ENCODE peak calls at places on chromosomes 4 and X, in ten cellular contexts. One of them, this sample, is unnamed.

GRCh38 chr4:74932832-74933561 is at the start of gene PARM1:
- DNase-seq in stimulated activated CD8-positive, alpha-beta memory T cell treated with anti-CD3 and anti-CD28 coated beads, Interleukin-4, amount 100 ng/mL, for 24 hours: peak; percentile 11
- DNase-seq in hepatic stellate cell: peak; percentile 77
- DNase-seq in D341Med: peak; percentile 92
- DNase-seq in sciatic nerve: peak; percentile 91
- DNase-seq in NCI-H2029 treated with DMSO at 0.1 percent for 48 hours: peak; percentile 65
- DNase-seq in AG09319: peak; percentile 25
- DNase-seq in AML-193: no peak
- DNase-seq in activated CD4-positive, alpha-beta T cell treated with anti-CD3 and anti-CD28 coated beads, Interleukin-2, amount 10 ng/mL, durations not matched to agents 7 days and 5 days: peak; percentile 28
- DNase-seq in effector memory CD8-positive, alpha-beta T cell: no peak
- DNase-seq in this sample: peak; percentile 91

GRCh38 chr4:78222575-78223186 is 165.6 kb downstream of the FRAS1 start:
- DNase-seq in sciatic nerve: no peak
- DNase-seq in AML-193: no peak
- DNase-seq in NCI-H2029 treated with DMSO at 0.1 percent for 48 hours: peak; percentile 84
- DNase-seq in hepatic stellate cell: no peak
- DNase-seq in stimulated activated CD8-positive, alpha-beta memory T cell treated with anti-CD3 and anti-CD28 coated beads, Interleukin-4, amount 100 ng/mL, for 24 hours: no peak
- DNase-seq in activated CD4-positive, alpha-beta T cell treated with anti-CD3 and anti-CD28 coated beads, Interleukin-2, amount 10 ng/mL, durations not matched to agents 7 days and 5 days: no peak
- DNase-seq in effector memory CD8-positive, alpha-beta T cell: no peak
- DNase-seq in AG09319: no peak
- DNase-seq in D341Med: peak; percentile 37
- DNase-seq in this sample: no peak

GRCh38 chr4:107600456-107600855 is 119.6 kb downstream of the PAPSS1 start:
- DNase-seq in NCI-H2029 treated with DMSO at 0.1 percent for 48 hours: no peak
- DNase-seq in hepatic stellate cell: peak; percentile 9
- DNase-seq in sciatic nerve: no peak
- DNase-seq in activated CD4-positive, alpha-beta T cell treated with anti-CD3 and anti-CD28 coated beads, Interleukin-2, amount 10 ng/mL, durations not matched to agents 7 days and 5 days: no peak
- DNase-seq in stimulated activated CD8-positive, alpha-beta memory T cell treated with anti-CD3 and anti-CD28 coated beads, Interleukin-4, amount 100 ng/mL, for 24 hours: no peak
- DNase-seq in effector memory CD8-positive, alpha-beta T cell: no peak
- DNase-seq in AML-193: no peak
- DNase-seq in D341Med: no peak
- DNase-seq in AG09319: peak; percentile 18
- DNase-seq in this sample: no peak

GRCh38 chr4:127165971-127166370 is 466.8 kb upstream of the INTU start:
- DNase-seq in stimulated activated CD8-positive, alpha-beta memory T cell treated with anti-CD3 and anti-CD28 coated beads, Interleukin-4, amount 100 ng/mL, for 24 hours: no peak
- DNase-seq in D341Med: no peak
- DNase-seq in NCI-H2029 treated with DMSO at 0.1 percent for 48 hours: no peak
- DNase-seq in AG09319: no peak
- DNase-seq in effector memory CD8-positive, alpha-beta T cell: no peak
- DNase-seq in activated CD4-positive, alpha-beta T cell treated with anti-CD3 and anti-CD28 coated beads, Interleukin-2, amount 10 ng/mL, durations not matched to agents 7 days and 5 days: no peak
- DNase-seq in sciatic nerve: no peak
- DNase-seq in hepatic stellate cell: no peak
- DNase-seq in AML-193: no peak
- DNase-seq in this sample: no peak

GRCh38 chrX:25519258-25519657 is 503.5 kb upstream of the ARX start:
- DNase-seq in AG09319: no peak
- DNase-seq in stimulated activated CD8-positive, alpha-beta memory T cell treated with anti-CD3 and anti-CD28 coated beads, Interleukin-4, amount 100 ng/mL, for 24 hours: no peak
- DNase-seq in NCI-H2029 treated with DMSO at 0.1 percent for 48 hours: no peak
- DNase-seq in effector memory CD8-positive, alpha-beta T cell: no peak
- DNase-seq in AML-193: no peak
- DNase-seq in D341Med: no peak
- DNase-seq in hepatic stellate cell: no peak
- DNase-seq in sciatic nerve: no peak
- DNase-seq in activated CD4-positive, alpha-beta T cell treated with anti-CD3 and anti-CD28 coated beads, Interleukin-2, amount 10 ng/mL, durations not matched to agents 7 days and 5 days: no peak
- DNase-seq in this sample: no peak

GRCh38 chr4:40055379-40055872 is 1.2 kb upstream of the N4BP2 start:
- DNase-seq in NCI-H2029 treated with DMSO at 0.1 percent for 48 hours: no peak
- DNase-seq in D341Med: no peak
- DNase-seq in hepatic stellate cell: peak; percentile 47
- DNase-seq in effector memory CD8-positive, alpha-beta T cell: peak; percentile 2
- DNase-seq in AML-193: peak; percentile 76
- DNase-seq in AG09319: no peak
- DNase-seq in stimulated activated CD8-positive, alpha-beta memory T cell treated with anti-CD3 and anti-CD28 coated beads, Interleukin-4, amount 100 ng/mL, for 24 hours: peak; percentile 12
- DNase-seq in sciatic nerve: no peak
- DNase-seq in activated CD4-positive, alpha-beta T cell treated with anti-CD3 and anti-CD28 coated beads, Interleukin-2, amount 10 ng/mL, durations not matched to agents 7 days and 5 days: peak; percentile 77
- DNase-seq in this sample: no peak

GRCh38 chrX:47172971-47173792 is 20.4 kb upstream of the UBA1 start:
- DNase-seq in hepatic stellate cell: no peak
- DNase-seq in NCI-H2029 treated with DMSO at 0.1 percent for 48 hours: no peak
- DNase-seq in AG09319: no peak
- DNase-seq in sciatic nerve: peak; percentile 44
- DNase-seq in AML-193: no peak
- DNase-seq in stimulated activated CD8-positive, alpha-beta memory T cell treated with anti-CD3 and anti-CD28 coated beads, Interleukin-4, amount 100 ng/mL, for 24 hours: no peak
- DNase-seq in effector memory CD8-positive, alpha-beta T cell: no peak
- DNase-seq in D341Med: no peak
- DNase-seq in activated CD4-positive, alpha-beta T cell treated with anti-CD3 and anti-CD28 coated beads, Interleukin-2, amount 10 ng/mL, durations not matched to agents 7 days and 5 days: no peak
- DNase-seq in this sample: no peak

GRCh38 chr4:3199661-3200422 is 49.1 kb upstream of the MSANTD1 start:
- DNase-seq in AG09319: peak; percentile 79
- DNase-seq in hepatic stellate cell: no peak
- DNase-seq in stimulated activated CD8-positive, alpha-beta memory T cell treated with anti-CD3 and anti-CD28 coated beads, Interleukin-4, amount 100 ng/mL, for 24 hours: no peak
- DNase-seq in effector memory CD8-positive, alpha-beta T cell: no peak
- DNase-seq in sciatic nerve: peak; percentile 55
- DNase-seq in D341Med: no peak
- DNase-seq in AML-193: no peak
- DNase-seq in activated CD4-positive, alpha-beta T cell treated with anti-CD3 and anti-CD28 coated beads, Interleukin-2, amount 10 ng/mL, durations not matched to agents 7 days and 5 days: no peak
- DNase-seq in NCI-H2029 treated with DMSO at 0.1 percent for 48 hours: no peak
- DNase-seq in this sample: no peak

GRCh38 chr4:182562350-182562749 is 319.1 kb downstream of the TENM3 start:
- DNase-seq in hepatic stellate cell: no peak
- DNase-seq in activated CD4-positive, alpha-beta T cell treated with anti-CD3 and anti-CD28 coated beads, Interleukin-2, amount 10 ng/mL, durations not matched to agents 7 days and 5 days: no peak
- DNase-seq in sciatic nerve: no peak
- DNase-seq in AML-193: no peak
- DNase-seq in NCI-H2029 treated with DMSO at 0.1 percent for 48 hours: no peak
- DNase-seq in D341Med: no peak
- DNase-seq in effector memory CD8-positive, alpha-beta T cell: no peak
- DNase-seq in stimulated activated CD8-positive, alpha-beta memory T cell treated with anti-CD3 and anti-CD28 coated beads, Interleukin-4, amount 100 ng/mL, for 24 hours: no peak
- DNase-seq in AG09319: no peak
- DNase-seq in this sample: no peak

GRCh38 chr4:114225462-114225861 is 246.0 kb upstream of the ARSJ start:
- DNase-seq in D341Med: no peak
- DNase-seq in hepatic stellate cell: no peak
- DNase-seq in activated CD4-positive, alpha-beta T cell treated with anti-CD3 and anti-CD28 coated beads, Interleukin-2, amount 10 ng/mL, durations not matched to agents 7 days and 5 days: no peak
- DNase-seq in sciatic nerve: no peak
- DNase-seq in AG09319: no peak
- DNase-seq in stimulated activated CD8-positive, alpha-beta memory T cell treated with anti-CD3 and anti-CD28 coated beads, Interleukin-4, amount 100 ng/mL, for 24 hours: no peak
- DNase-seq in effector memory CD8-positive, alpha-beta T cell: no peak
- DNase-seq in AML-193: no peak
- DNase-seq in NCI-H2029 treated with DMSO at 0.1 percent for 48 hours: no peak
- DNase-seq in this sample: no peak

GRCh38 chr4:119517361-119518229 is 111.0 kb downstream of the PDE5A start:
- DNase-seq in effector memory CD8-positive, alpha-beta T cell: no peak
- DNase-seq in hepatic stellate cell: peak; percentile 9
- DNase-seq in activated CD4-positive, alpha-beta T cell treated with anti-CD3 and anti-CD28 coated beads, Interleukin-2, amount 10 ng/mL, durations not matched to agents 7 days and 5 days: no peak
- DNase-seq in D341Med: no peak
- DNase-seq in NCI-H2029 treated with DMSO at 0.1 percent for 48 hours: no peak
- DNase-seq in sciatic nerve: no peak
- DNase-seq in stimulated activated CD8-positive, alpha-beta memory T cell treated with anti-CD3 and anti-CD28 coated beads, Interleukin-4, amount 100 ng/mL, for 24 hours: no peak
- DNase-seq in AML-193: no peak
- DNase-seq in AG09319: no peak
- DNase-seq in this sample: no peak

GRCh38 chrX:124346064-124346876 is at the start of gene SH2D1A:
- DNase-seq in AG09319: no peak
- DNase-seq in AML-193: peak; percentile 24
- DNase-seq in NCI-H2029 treated with DMSO at 0.1 percent for 48 hours: no peak
- DNase-seq in stimulated activated CD8-positive, alpha-beta memory T cell treated with anti-CD3 and anti-CD28 coated beads, Interleukin-4, amount 100 ng/mL, for 24 hours: no peak
- DNase-seq in effector memory CD8-positive, alpha-beta T cell: peak; percentile 11
- DNase-seq in D341Med: no peak
- DNase-seq in activated CD4-positive, alpha-beta T cell treated with anti-CD3 and anti-CD28 coated beads, Interleukin-2, amount 10 ng/mL, durations not matched to agents 7 days and 5 days: peak; percentile 52
- DNase-seq in hepatic stellate cell: no peak
- DNase-seq in sciatic nerve: no peak
- DNase-seq in this sample: no peak

GRCh38 chr4:71235321-71236206 is 103.3 kb upstream of the SLC4A4 start:
- DNase-seq in D341Med: no peak
- DNase-seq in hepatic stellate cell: no peak
- DNase-seq in AML-193: no peak
- DNase-seq in AG09319: no peak
- DNase-seq in sciatic nerve: no peak
- DNase-seq in activated CD4-positive, alpha-beta T cell treated with anti-CD3 and anti-CD28 coated beads, Interleukin-2, amount 10 ng/mL, durations not matched to agents 7 days and 5 days: no peak
- DNase-seq in effector memory CD8-positive, alpha-beta T cell: no peak
- DNase-seq in NCI-H2029 treated with DMSO at 0.1 percent for 48 hours: no peak
- DNase-seq in stimulated activated CD8-positive, alpha-beta memory T cell treated with anti-CD3 and anti-CD28 coated beads, Interleukin-4, amount 100 ng/mL, for 24 hours: no peak
- DNase-seq in this sample: no peak

GRCh38 chr4:108043536-108043935 is 53.8 kb downstream of the HADH start:
- DNase-seq in AG09319: no peak
- DNase-seq in NCI-H2029 treated with DMSO at 0.1 percent for 48 hours: peak; percentile 46
- DNase-seq in sciatic nerve: no peak
- DNase-seq in stimulated activated CD8-positive, alpha-beta memory T cell treated with anti-CD3 and anti-CD28 coated beads, Interleukin-4, amount 100 ng/mL, for 24 hours: no peak
- DNase-seq in hepatic stellate cell: no peak
- DNase-seq in AML-193: no peak
- DNase-seq in D341Med: no peak
- DNase-seq in effector memory CD8-positive, alpha-beta T cell: no peak
- DNase-seq in activated CD4-positive, alpha-beta T cell treated with anti-CD3 and anti-CD28 coated beads, Interleukin-2, amount 10 ng/mL, durations not matched to agents 7 days and 5 days: no peak
- DNase-seq in this sample: no peak

GRCh38 chr4:114815760-114816159 is 217.2 kb downstream of the UGT8 start:
- DNase-seq in D341Med: no peak
- DNase-seq in sciatic nerve: no peak
- DNase-seq in effector memory CD8-positive, alpha-beta T cell: no peak
- DNase-seq in AML-193: no peak
- DNase-seq in AG09319: no peak
- DNase-seq in activated CD4-positive, alpha-beta T cell treated with anti-CD3 and anti-CD28 coated beads, Interleukin-2, amount 10 ng/mL, durations not matched to agents 7 days and 5 days: no peak
- DNase-seq in stimulated activated CD8-positive, alpha-beta memory T cell treated with anti-CD3 and anti-CD28 coated beads, Interleukin-4, amount 100 ng/mL, for 24 hours: no peak
- DNase-seq in NCI-H2029 treated with DMSO at 0.1 percent for 48 hours: no peak
- DNase-seq in hepatic stellate cell: no peak
- DNase-seq in this sample: no peak

GRCh38 chrX:111830561-111830960 is 45.4 kb upstream of the TRPC5OS start:
- DNase-seq in activated CD4-positive, alpha-beta T cell treated with anti-CD3 and anti-CD28 coated beads, Interleukin-2, amount 10 ng/mL, durations not matched to agents 7 days and 5 days: no peak
- DNase-seq in sciatic nerve: no peak
- DNase-seq in D341Med: no peak
- DNase-seq in AML-193: no peak
- DNase-seq in stimulated activated CD8-positive, alpha-beta memory T cell treated with anti-CD3 and anti-CD28 coated beads, Interleukin-4, amount 100 ng/mL, for 24 hours: no peak
- DNase-seq in effector memory CD8-positive, alpha-beta T cell: no peak
- DNase-seq in NCI-H2029 treated with DMSO at 0.1 percent for 48 hours: no peak
- DNase-seq in hepatic stellate cell: no peak
- DNase-seq in AG09319: no peak
- DNase-seq in this sample: no peak

GRCh38 chr4:169658970-169659735 is 38.8 kb downstream of the CLCN3 start:
- DNase-seq in effector memory CD8-positive, alpha-beta T cell: no peak
- DNase-seq in stimulated activated CD8-positive, alpha-beta memory T cell treated with anti-CD3 and anti-CD28 coated beads, Interleukin-4, amount 100 ng/mL, for 24 hours: no peak
- DNase-seq in D341Med: no peak
- DNase-seq in AML-193: no peak
- DNase-seq in AG09319: no peak
- DNase-seq in sciatic nerve: no peak
- DNase-seq in hepatic stellate cell: no peak
- DNase-seq in NCI-H2029 treated with DMSO at 0.1 percent for 48 hours: no peak
- DNase-seq in activated CD4-positive, alpha-beta T cell treated with anti-CD3 and anti-CD28 coated beads, Interleukin-2, amount 10 ng/mL, durations not matched to agents 7 days and 5 days: no peak
- DNase-seq in this sample: no peak

GRCh38 chr4:58825278-58825677 is 1715.1 kb upstream of the IGFBP7 start:
- DNase-seq in D341Med: no peak
- DNase-seq in AG09319: no peak
- DNase-seq in stimulated activated CD8-positive, alpha-beta memory T cell treated with anti-CD3 and anti-CD28 coated beads, Interleukin-4, amount 100 ng/mL, for 24 hours: no peak
- DNase-seq in hepatic stellate cell: no peak
- DNase-seq in NCI-H2029 treated with DMSO at 0.1 percent for 48 hours: no peak
- DNase-seq in sciatic nerve: no peak
- DNase-seq in AML-193: no peak
- DNase-seq in activated CD4-positive, alpha-beta T cell treated with anti-CD3 and anti-CD28 coated beads, Interleukin-2, amount 10 ng/mL, durations not matched to agents 7 days and 5 days: no peak
- DNase-seq in effector memory CD8-positive, alpha-beta T cell: no peak
- DNase-seq in this sample: no peak

GRCh38 chr4:177308842-177309524 is 691 bp upstream of the NEIL3 start:
- DNase-seq in activated CD4-positive, alpha-beta T cell treated with anti-CD3 and anti-CD28 coated beads, Interleukin-2, amount 10 ng/mL, durations not matched to agents 7 days and 5 days: peak; percentile 38
- DNase-seq in NCI-H2029 treated with DMSO at 0.1 percent for 48 hours: no peak
- DNase-seq in stimulated activated CD8-positive, alpha-beta memory T cell treated with anti-CD3 and anti-CD28 coated beads, Interleukin-4, amount 100 ng/mL, for 24 hours: no peak
- DNase-seq in hepatic stellate cell: no peak
- DNase-seq in D341Med: no peak
- DNase-seq in effector memory CD8-positive, alpha-beta T cell: no peak
- DNase-seq in AG09319: no peak
- DNase-seq in AML-193: peak; percentile 65
- DNase-seq in sciatic nerve: no peak
- DNase-seq in this sample: no peak

GRCh38 chrX:111319451-111319850 is 49.2 kb upstream of the CAPN6 start:
- DNase-seq in stimulated activated CD8-positive, alpha-beta memory T cell treated with anti-CD3 and anti-CD28 coated beads, Interleukin-4, amount 100 ng/mL, for 24 hours: no peak
- DNase-seq in AML-193: no peak
- DNase-seq in hepatic stellate cell: no peak
- DNase-seq in activated CD4-positive, alpha-beta T cell treated with anti-CD3 and anti-CD28 coated beads, Interleukin-2, amount 10 ng/mL, durations not matched to agents 7 days and 5 days: no peak
- DNase-seq in AG09319: no peak
- DNase-seq in effector memory CD8-positive, alpha-beta T cell: no peak
- DNase-seq in D341Med: no peak
- DNase-seq in NCI-H2029 treated with DMSO at 0.1 percent for 48 hours: no peak
- DNase-seq in sciatic nerve: no peak
- DNase-seq in this sample: no peak

GRCh38 chr4:1721666-1722550 is 587 bp downstream of the TACC3 start:
- DNase-seq in D341Med: no peak
- DNase-seq in effector memory CD8-positive, alpha-beta T cell: no peak
- DNase-seq in sciatic nerve: no peak
- DNase-seq in AML-193: no peak
- DNase-seq in hepatic stellate cell: no peak
- DNase-seq in AG09319: no peak
- DNase-seq in activated CD4-positive, alpha-beta T cell treated with anti-CD3 and anti-CD28 coated beads, Interleukin-2, amount 10 ng/mL, durations not matched to agents 7 days and 5 days: no peak
- DNase-seq in stimulated activated CD8-positive, alpha-beta memory T cell treated with anti-CD3 and anti-CD28 coated beads, Interleukin-4, amount 100 ng/mL, for 24 hours: no peak
- DNase-seq in NCI-H2029 treated with DMSO at 0.1 percent for 48 hours: no peak
- DNase-seq in this sample: no peak

GRCh38 chr4:141142423-141142822 is 9.2 kb upstream of the RNF150 start:
- DNase-seq in AG09319: no peak
- DNase-seq in sciatic nerve: no peak
- DNase-seq in effector memory CD8-positive, alpha-beta T cell: no peak
- DNase-seq in stimulated activated CD8-positive, alpha-beta memory T cell treated with anti-CD3 and anti-CD28 coated beads, Interleukin-4, amount 100 ng/mL, for 24 hours: no peak
- DNase-seq in D341Med: no peak
- DNase-seq in hepatic stellate cell: no peak
- DNase-seq in activated CD4-positive, alpha-beta T cell treated with anti-CD3 and anti-CD28 coated beads, Interleukin-2, amount 10 ng/mL, durations not matched to agents 7 days and 5 days: no peak
- DNase-seq in AML-193: peak; percentile 58
- DNase-seq in NCI-H2029 treated with DMSO at 0.1 percent for 48 hours: no peak
- DNase-seq in this sample: no peak

GRCh38 chr4:94570558-94570957 is 118.8 kb downstream of the PDLIM5 start:
- DNase-seq in hepatic stellate cell: no peak
- DNase-seq in AG09319: no peak
- DNase-seq in D341Med: no peak
- DNase-seq in activated CD4-positive, alpha-beta T cell treated with anti-CD3 and anti-CD28 coated beads, Interleukin-2, amount 10 ng/mL, durations not matched to agents 7 days and 5 days: no peak
- DNase-seq in NCI-H2029 treated with DMSO at 0.1 percent for 48 hours: no peak
- DNase-seq in AML-193: no peak
- DNase-seq in effector memory CD8-positive, alpha-beta T cell: no peak
- DNase-seq in sciatic nerve: no peak
- DNase-seq in stimulated activated CD8-positive, alpha-beta memory T cell treated with anti-CD3 and anti-CD28 coated beads, Interleukin-4, amount 100 ng/mL, for 24 hours: no peak
- DNase-seq in this sample: no peak

GRCh38 chrX:23694606-23695005 is 27.3 kb downstream of the PRDX4 start:
- DNase-seq in effector memory CD8-positive, alpha-beta T cell: peak; percentile 21
- DNase-seq in stimulated activated CD8-positive, alpha-beta memory T cell treated with anti-CD3 and anti-CD28 coated beads, Interleukin-4, amount 100 ng/mL, for 24 hours: peak; percentile 2
- DNase-seq in NCI-H2029 treated with DMSO at 0.1 percent for 48 hours: no peak
- DNase-seq in activated CD4-positive, alpha-beta T cell treated with anti-CD3 and anti-CD28 coated beads, Interleukin-2, amount 10 ng/mL, durations not matched to agents 7 days and 5 days: peak; percentile 55
- DNase-seq in AML-193: peak; percentile 25
- DNase-seq in hepatic stellate cell: peak; percentile 49
- DNase-seq in sciatic nerve: peak; percentile 72
- DNase-seq in D341Med: peak; percentile 59
- DNase-seq in AG09319: peak; percentile 4
- DNase-seq in this sample: peak; percentile 43

GRCh38 chrX:21658152-21658737 is at the start of gene KLHL34:
- DNase-seq in AG09319: no peak
- DNase-seq in stimulated activated CD8-positive, alpha-beta memory T cell treated with anti-CD3 and anti-CD28 coated beads, Interleukin-4, amount 100 ng/mL, for 24 hours: no peak
- DNase-seq in AML-193: no peak
- DNase-seq in activated CD4-positive, alpha-beta T cell treated with anti-CD3 and anti-CD28 coated beads, Interleukin-2, amount 10 ng/mL, durations not matched to agents 7 days and 5 days: no peak
- DNase-seq in NCI-H2029 treated with DMSO at 0.1 percent for 48 hours: no peak
- DNase-seq in effector memory CD8-positive, alpha-beta T cell: no peak
- DNase-seq in D341Med: no peak
- DNase-seq in sciatic nerve: no peak
- DNase-seq in hepatic stellate cell: no peak
- DNase-seq in this sample: peak; percentile 32

GRCh38 chrX:124127496-124127895 is 166.0 kb downstream of the STAG2 start:
- DNase-seq in stimulated activated CD8-positive, alpha-beta memory T cell treated with anti-CD3 and anti-CD28 coated beads, Interleukin-4, amount 100 ng/mL, for 24 hours: no peak
- DNase-seq in AG09319: no peak
- DNase-seq in hepatic stellate cell: no peak
- DNase-seq in NCI-H2029 treated with DMSO at 0.1 percent for 48 hours: no peak
- DNase-seq in D341Med: no peak
- DNase-seq in effector memory CD8-positive, alpha-beta T cell: no peak
- DNase-seq in activated CD4-positive, alpha-beta T cell treated with anti-CD3 and anti-CD28 coated beads, Interleukin-2, amount 10 ng/mL, durations not matched to agents 7 days and 5 days: no peak
- DNase-seq in AML-193: no peak
- DNase-seq in sciatic nerve: no peak
- DNase-seq in this sample: no peak

GRCh38 chrX:151538190-151539122 is 25.0 kb upstream of the PASD1 start:
- DNase-seq in hepatic stellate cell: no peak
- DNase-seq in D341Med: no peak
- DNase-seq in sciatic nerve: no peak
- DNase-seq in AG09319: no peak
- DNase-seq in stimulated activated CD8-positive, alpha-beta memory T cell treated with anti-CD3 and anti-CD28 coated beads, Interleukin-4, amount 100 ng/mL, for 24 hours: no peak
- DNase-seq in activated CD4-positive, alpha-beta T cell treated with anti-CD3 and anti-CD28 coated beads, Interleukin-2, amount 10 ng/mL, durations not matched to agents 7 days and 5 days: no peak
- DNase-seq in AML-193: no peak
- DNase-seq in effector memory CD8-positive, alpha-beta T cell: no peak
- DNase-seq in NCI-H2029 treated with DMSO at 0.1 percent for 48 hours: no peak
- DNase-seq in this sample: no peak

GRCh38 chr4:169345207-169345788 is 74.5 kb upstream of the SH3RF1 start:
- DNase-seq in AML-193: no peak
- DNase-seq in stimulated activated CD8-positive, alpha-beta memory T cell treated with anti-CD3 and anti-CD28 coated beads, Interleukin-4, amount 100 ng/mL, for 24 hours: no peak
- DNase-seq in AG09319: no peak
- DNase-seq in NCI-H2029 treated with DMSO at 0.1 percent for 48 hours: no peak
- DNase-seq in activated CD4-positive, alpha-beta T cell treated with anti-CD3 and anti-CD28 coated beads, Interleukin-2, amount 10 ng/mL, durations not matched to agents 7 days and 5 days: no peak
- DNase-seq in sciatic nerve: no peak
- DNase-seq in effector memory CD8-positive, alpha-beta T cell: no peak
- DNase-seq in hepatic stellate cell: peak; percentile 14
- DNase-seq in D341Med: no peak
- DNase-seq in this sample: no peak

This sample was measured in iPS-NIHi11.